ENCODE peak calls at places on chromosomes 13 and 19, in eight cellular contexts. One of them, this sample, is unnamed.

GRCh38 chr19:42241279-42241678 is 1.1 kb downstream of the GSK3A start:
- DNase-seq in NCI-H187: no peak
- DNase-seq in ELF-1: no peak
- DNase-seq in H7: no peak
- DNase-seq in heart right ventricle: no peak
- DNase-seq in BJ: no peak
- DNase-seq in activated CD8-positive, alpha-beta T cell treated with anti-CD3 and anti-CD28 coated beads, Interleukin-2, amount 10 ng/mL, durations not matched to agents 7 days and 5 days: no peak
- DNase-seq in EL: no peak
- DNase-seq in this sample: no peak

GRCh38 chr19:33946535-33947323 is 150.1 kb downstream of the KCTD15 start:
- DNase-seq in NCI-H187: no peak
- DNase-seq in ELF-1: no peak
- DNase-seq in H7: no peak
- DNase-seq in heart right ventricle: no peak
- DNase-seq in BJ: no peak
- DNase-seq in activated CD8-positive, alpha-beta T cell treated with anti-CD3 and anti-CD28 coated beads, Interleukin-2, amount 10 ng/mL, durations not matched to agents 7 days and 5 days: no peak
- DNase-seq in EL: no peak
- DNase-seq in this sample: no peak

GRCh38 chr19:40623403-40624239 is 22.5 kb downstream of the LTBP4 start:
- DNase-seq in NCI-H187: peak
- DNase-seq in ELF-1: peak
- DNase-seq in H7: peak
- DNase-seq in heart right ventricle: no peak
- DNase-seq in BJ: no peak
- DNase-seq in activated CD8-positive, alpha-beta T cell treated with anti-CD3 and anti-CD28 coated beads, Interleukin-2, amount 10 ng/mL, durations not matched to agents 7 days and 5 days: no peak
- DNase-seq in EL: no peak
- DNase-seq in this sample: peak

GRCh38 chr19:55088543-55089265 is 13.0 kb downstream of the EPS8L1 start:
- DNase-seq in NCI-H187: peak
- DNase-seq in ELF-1: peak
- DNase-seq in H7: peak
- DNase-seq in heart right ventricle: peak
- DNase-seq in BJ: no peak
- DNase-seq in activated CD8-positive, alpha-beta T cell treated with anti-CD3 and anti-CD28 coated beads, Interleukin-2, amount 10 ng/mL, durations not matched to agents 7 days and 5 days: peak
- DNase-seq in EL: peak
- DNase-seq in this sample: peak

GRCh38 chr19:10417598-10418280 is 2.6 kb upstream of the PDE4A start:
- DNase-seq in NCI-H187: no peak
- DNase-seq in ELF-1: peak
- DNase-seq in H7: peak
- DNase-seq in heart right ventricle: no peak
- DNase-seq in BJ: no peak
- DNase-seq in activated CD8-positive, alpha-beta T cell treated with anti-CD3 and anti-CD28 coated beads, Interleukin-2, amount 10 ng/mL, durations not matched to agents 7 days and 5 days: peak
- DNase-seq in EL: no peak
- DNase-seq in this sample: no peak

GRCh38 chr13:59893261-59893660 is 270.5 kb downstream of the DIAPH3 start:
- DNase-seq in NCI-H187: no peak
- DNase-seq in ELF-1: no peak
- DNase-seq in H7: no peak
- DNase-seq in heart right ventricle: no peak
- DNase-seq in BJ: no peak
- DNase-seq in activated CD8-positive, alpha-beta T cell treated with anti-CD3 and anti-CD28 coated beads, Interleukin-2, amount 10 ng/mL, durations not matched to agents 7 days and 5 days: no peak
- DNase-seq in EL: no peak
- DNase-seq in this sample: no peak

GRCh38 chr19:6260912-6261636 is 18.7 kb downstream of the MLLT1 start:
- DNase-seq in NCI-H187: no peak
- DNase-seq in ELF-1: peak
- DNase-seq in H7: peak
- DNase-seq in heart right ventricle: no peak
- DNase-seq in BJ: no peak
- DNase-seq in activated CD8-positive, alpha-beta T cell treated with anti-CD3 and anti-CD28 coated beads, Interleukin-2, amount 10 ng/mL, durations not matched to agents 7 days and 5 days: peak
- DNase-seq in EL: peak
- DNase-seq in this sample: no peak

GRCh38 chr13:29901714-29902631 is 51.6 kb upstream of the UBL3 start:
- DNase-seq in NCI-H187: no peak
- DNase-seq in ELF-1: peak
- DNase-seq in H7: no peak
- DNase-seq in heart right ventricle: no peak
- DNase-seq in BJ: peak
- DNase-seq in activated CD8-positive, alpha-beta T cell treated with anti-CD3 and anti-CD28 coated beads, Interleukin-2, amount 10 ng/mL, durations not matched to agents 7 days and 5 days: peak
- DNase-seq in EL: peak
- DNase-seq in this sample: no peak

GRCh38 chr19:17579523-17580244 is 24.2 kb downstream of the COLGALT1 start:
- DNase-seq in NCI-H187: peak
- DNase-seq in ELF-1: peak
- DNase-seq in H7: peak
- DNase-seq in heart right ventricle: peak
- DNase-seq in BJ: no peak
- DNase-seq in activated CD8-positive, alpha-beta T cell treated with anti-CD3 and anti-CD28 coated beads, Interleukin-2, amount 10 ng/mL, durations not matched to agents 7 days and 5 days: no peak
- DNase-seq in EL: peak
- DNase-seq in this sample: no peak

GRCh38 chr13:99432637-99433542 is 68.4 kb upstream of the TM9SF2 start:
- DNase-seq in NCI-H187: no peak
- DNase-seq in ELF-1: peak
- DNase-seq in H7: peak
- DNase-seq in heart right ventricle: peak
- DNase-seq in BJ: peak
- DNase-seq in activated CD8-positive, alpha-beta T cell treated with anti-CD3 and anti-CD28 coated beads, Interleukin-2, amount 10 ng/mL, durations not matched to agents 7 days and 5 days: peak
- DNase-seq in EL: peak
- DNase-seq in this sample: no peak

GRCh38 chr13:99859178-99860177 is 112.1 kb downstream of the ZIC5 start:
- DNase-seq in NCI-H187: no peak
- DNase-seq in ELF-1: no peak
- DNase-seq in H7: no peak
- DNase-seq in heart right ventricle: no peak
- DNase-seq in BJ: no peak
- DNase-seq in activated CD8-positive, alpha-beta T cell treated with anti-CD3 and anti-CD28 coated beads, Interleukin-2, amount 10 ng/mL, durations not matched to agents 7 days and 5 days: peak
- DNase-seq in EL: no peak
- DNase-seq in this sample: no peak

GRCh38 chr13:31725841-31726240 is 13.5 kb upstream of the RXFP2 start:
- DNase-seq in NCI-H187: no peak
- DNase-seq in ELF-1: no peak
- DNase-seq in H7: no peak
- DNase-seq in heart right ventricle: no peak
- DNase-seq in BJ: no peak
- DNase-seq in activated CD8-positive, alpha-beta T cell treated with anti-CD3 and anti-CD28 coated beads, Interleukin-2, amount 10 ng/mL, durations not matched to agents 7 days and 5 days: no peak
- DNase-seq in EL: peak
- DNase-seq in this sample: no peak

GRCh38 chr13:99063952-99064351 is 86.1 kb upstream of the DOCK9 start:
- DNase-seq in NCI-H187: no peak
- DNase-seq in ELF-1: no peak
- DNase-seq in H7: no peak
- DNase-seq in heart right ventricle: no peak
- DNase-seq in BJ: no peak
- DNase-seq in activated CD8-positive, alpha-beta T cell treated with anti-CD3 and anti-CD28 coated beads, Interleukin-2, amount 10 ng/mL, durations not matched to agents 7 days and 5 days: no peak
- DNase-seq in EL: peak
- DNase-seq in this sample: no peak

GRCh38 chr19:7104783-7105447 is 35.4 kb downstream of the ZNF557 start:
- DNase-seq in NCI-H187: no peak
- DNase-seq in ELF-1: no peak
- DNase-seq in H7: no peak
- DNase-seq in heart right ventricle: no peak
- DNase-seq in BJ: no peak
- DNase-seq in activated CD8-positive, alpha-beta T cell treated with anti-CD3 and anti-CD28 coated beads, Interleukin-2, amount 10 ng/mL, durations not matched to agents 7 days and 5 days: no peak
- DNase-seq in EL: no peak
- DNase-seq in this sample: no peak

GRCh38 chr19:3466630-3467029 is 13.7 kb downstream of the SMIM24 start:
- DNase-seq in NCI-H187: no peak
- DNase-seq in ELF-1: no peak
- DNase-seq in H7: peak
- DNase-seq in heart right ventricle: no peak
- DNase-seq in BJ: no peak
- DNase-seq in activated CD8-positive, alpha-beta T cell treated with anti-CD3 and anti-CD28 coated beads, Interleukin-2, amount 10 ng/mL, durations not matched to agents 7 days and 5 days: no peak
- DNase-seq in EL: no peak
- DNase-seq in this sample: no peak

GRCh38 chr13:58476176-58476575 is 844.6 kb downstream of the PCDH17 start:
- DNase-seq in NCI-H187: no peak
- DNase-seq in ELF-1: peak
- DNase-seq in H7: no peak
- DNase-seq in heart right ventricle: no peak
- DNase-seq in BJ: no peak
- DNase-seq in activated CD8-positive, alpha-beta T cell treated with anti-CD3 and anti-CD28 coated beads, Interleukin-2, amount 10 ng/mL, durations not matched to agents 7 days and 5 days: no peak
- DNase-seq in EL: no peak
- DNase-seq in this sample: no peak

GRCh38 chr19:50949792-50950320 is 3.0 kb downstream of the KLK5 start:
- DNase-seq in NCI-H187: no peak
- DNase-seq in ELF-1: peak
- DNase-seq in H7: peak
- DNase-seq in heart right ventricle: no peak
- DNase-seq in BJ: no peak
- DNase-seq in activated CD8-positive, alpha-beta T cell treated with anti-CD3 and anti-CD28 coated beads, Interleukin-2, amount 10 ng/mL, durations not matched to agents 7 days and 5 days: no peak
- DNase-seq in EL: no peak
- DNase-seq in this sample: no peak

GRCh38 chr19:6161271-6161850 is 25.9 kb downstream of the ACSBG2 start:
- DNase-seq in NCI-H187: no peak
- DNase-seq in ELF-1: peak
- DNase-seq in H7: peak
- DNase-seq in heart right ventricle: peak
- DNase-seq in BJ: no peak
- DNase-seq in activated CD8-positive, alpha-beta T cell treated with anti-CD3 and anti-CD28 coated beads, Interleukin-2, amount 10 ng/mL, durations not matched to agents 7 days and 5 days: peak
- DNase-seq in EL: peak
- DNase-seq in this sample: no peak

GRCh38 chr19:7888826-7889217 is 512 bp downstream of the LRRC8E start:
- DNase-seq in NCI-H187: no peak
- DNase-seq in ELF-1: no peak
- DNase-seq in H7: no peak
- DNase-seq in heart right ventricle: no peak
- DNase-seq in BJ: no peak
- DNase-seq in activated CD8-positive, alpha-beta T cell treated with anti-CD3 and anti-CD28 coated beads, Interleukin-2, amount 10 ng/mL, durations not matched to agents 7 days and 5 days: no peak
- DNase-seq in EL: no peak
- DNase-seq in this sample: no peak

GRCh38 chr13:113526466-113527220 is 36.1 kb upstream of the DCUN1D2 start:
- DNase-seq in NCI-H187: peak
- DNase-seq in ELF-1: no peak
- DNase-seq in H7: no peak
- DNase-seq in heart right ventricle: no peak
- DNase-seq in BJ: no peak
- DNase-seq in activated CD8-positive, alpha-beta T cell treated with anti-CD3 and anti-CD28 coated beads, Interleukin-2, amount 10 ng/mL, durations not matched to agents 7 days and 5 days: no peak
- DNase-seq in EL: no peak
- DNase-seq in this sample: no peak

GRCh38 chr13:102798653-102799543 is at the start of the genes BIVM and POGLUT2:
- DNase-seq in NCI-H187: peak
- DNase-seq in ELF-1: peak
- DNase-seq in H7: peak
- DNase-seq in heart right ventricle: peak
- DNase-seq in BJ: peak
- DNase-seq in activated CD8-positive, alpha-beta T cell treated with anti-CD3 and anti-CD28 coated beads, Interleukin-2, amount 10 ng/mL, durations not matched to agents 7 days and 5 days: peak
- DNase-seq in EL: peak
- DNase-seq in this sample: peak

This sample was measured in NCI-H2107.